ENCODE peak calls at places on chromosomes 4 and X, in four cellular contexts. C is activated CD8-positive, alpha-beta T cell treated with anti-CD3 and anti-CD28 coated beads for 36 hours; N is GM13976; U is nephron progenitor cell. O is an unnamed sample.

GRCh38 chr4:54658321-54659093 is 750 bp downstream of the KIT start:
- DNase-seq in C (peak; percentile 50), N (peak; percentile 54), U (peak; percentile 71), O (peak; percentile 33)

GRCh38 chrX:74291577-74291963 is 12.4 kb upstream of the ZCCHC13 start:
- DNase-seq in C (no peak), U (no peak), N (no peak), O (no peak)

GRCh38 chrX:116284383-116284782 is 113.8 kb downstream of the AGTR2 start:
- DNase-seq in N (no peak), U (no peak), C (no peak), O (no peak)

GRCh38 chr4:137794779-137795178 is 262.5 kb upstream of the PCDH18 start:
- DNase-seq in C (no peak), N (no peak), U (no peak), O (no peak)

GRCh38 chr4:113116414-113117345 is 67.2 kb downstream of the ANK2 start:
- DNase-seq in C (no peak), U (no peak), N (no peak), O (no peak)

GRCh38 chrX:83516597-83516996 is 8.5 kb downstream of the POU3F4 start:
- DNase-seq in N (no peak), U (no peak), C (no peak), O (no peak)

GRCh38 chr4:125316391-125316780 is 1.6 kb downstream of the FAT4 start:
- DNase-seq in C (peak; percentile 4), N (peak; percentile 30), U (peak; percentile 32), O (no peak)

GRCh38 chr4:94532016-94532789 is 80.5 kb downstream of the PDLIM5 start:
- DNase-seq in U (no peak), N (no peak), C (no peak), O (no peak)

GRCh38 chr4:56156141-56156540 is 207.4 kb downstream of the CEP135 start:
- DNase-seq in N (no peak), C (no peak), U (no peak), O (no peak)

GRCh38 chr4:69760455-69760854 is at the start of gene SULT1B1:
- DNase-seq in N (no peak), U (no peak), C (peak; percentile 69), O (no peak)

GRCh38 chr4:77827343-77827742 is 8.2 kb upstream of the CNOT6L start:
- DNase-seq in N (no peak), U (no peak), C (peak; percentile 27), O (no peak)

GRCh38 chrX:34350552-34350951 is 218.4 kb upstream of the FAM47A start:
- DNase-seq in U (no peak), C (no peak), N (no peak), O (no peak)

GRCh38 chr4:98928505-98929340 is at the start of gene EIF4E:
- DNase-seq in U (peak; percentile 90), N (peak; percentile 93), C (peak; percentile 98), O (peak; percentile 94)

GRCh38 chr4:15868065-15868464 is 70.5 kb downstream of the FGFBP1 start:
- DNase-seq in U (no peak), C (peak; percentile 28), N (no peak), O (no peak)

GRCh38 chrX:42725196-42725595 is 52.8 kb downstream of the PPP1R2C start:
- DNase-seq in U (no peak), N (no peak), C (no peak), O (no peak)

GRCh38 chrX:110989447-110989846 is 106.5 kb upstream of the PAK3 start:
- DNase-seq in N (no peak), C (no peak), U (no peak), O (no peak)

GRCh38 chrX:130771230-130771629 is 131.8 kb downstream of the ENOX2 start:
- DNase-seq in C (no peak), N (no peak), U (no peak), O (no peak)

GRCh38 chr4:4575284-4576211 is 33.7 kb upstream of the STX18 start:
- DNase-seq in U (peak; percentile 87), N (peak; percentile 81), C (peak; percentile 60), O (peak; percentile 79)

GRCh38 chrX:139864613-139865012 is 68.2 kb downstream of the ATP11C start:
- DNase-seq in U (no peak), N (no peak), C (no peak), O (no peak)

GRCh38 chrX:139862208-139862607 is 70.6 kb downstream of the ATP11C start:
- DNase-seq in N (no peak), U (no peak), C (no peak), O (no peak)
- TF ChIP-seq CTCF in N (no peak), U (no peak), C (no peak), O (no peak)

GRCh38 chrX:45591650-45592049 is 391.0 kb upstream of the DIPK2B start:
- DNase-seq in C (no peak), U (no peak), N (no peak), O (no peak)

GRCh38 chrX:45598841-45599240 is 398.2 kb upstream of the DIPK2B start:
- DNase-seq in C (no peak), N (no peak), U (no peak), O (no peak)

GRCh38 chrX:45592067-45592466 is 391.4 kb upstream of the DIPK2B start:
- DNase-seq in C (no peak), N (no peak), U (no peak), O (no peak)

GRCh38 chrX:45601052-45601451 is 400.4 kb upstream of the DIPK2B start:
- DNase-seq in U (no peak), C (no peak), N (no peak), O (no peak)

GRCh38 chrX:45596190-45596808 is 395.6 kb upstream of the DIPK2B start:
- DNase-seq in U (no peak), N (no peak), C (no peak), O (no peak)
- TF ChIP-seq CTCF in U (no peak), N (no peak), C (no peak), O (no peak)

GRCh38 chr4:123706961-123707360 is 310.4 kb downstream of the SPRY1 start:
- DNase-seq in U (no peak), C (no peak), N (no peak), O (no peak)
- TF ChIP-seq CTCF in U (no peak), C (no peak), N (no peak), O (no peak)

GRCh38 chr4:142474398-142475087 is 371.6 kb downstream of the INPP4B start:
- DNase-seq in U (no peak), N (no peak), C (no peak), O (no peak)
- TF ChIP-seq CTCF in U (no peak), N (no peak), C (no peak), O (no peak)